ENCODE peak calls at places on chromosomes 13 and 19, in eight cellular contexts. U, E, F, T, H, I, V and S are unnamed samples.

GRCh38 chr13:110474713-110475112 is 86.8 kb downstream of the RAB20 start:
- DNase-seq in U (no peak), E (no peak), F (no peak), T (no peak), H (no peak), I (no peak), V (no peak), S (no peak)

GRCh38 chr19:55697698-55698097 is 22.7 kb downstream of the EPN1 start:
- DNase-seq in U (no peak), E (no peak), F (no peak), T (no peak), H (no peak), I (no peak), V (no peak), S (no peak)

GRCh38 chr13:20525144-20525600 is 485 bp downstream of the CRYL1 start:
- DNase-seq in U (peak), E (no peak), F (no peak), T (peak), H (no peak), I (peak), V (peak), S (no peak)

GRCh38 chr13:75704194-75704941 is 68.2 kb downstream of the LMO7 start:
- DNase-seq in U (peak), E (peak), F (no peak), T (no peak), H (peak), I (no peak), V (peak), S (peak)

GRCh38 chr19:9494096-9494495 is 4.3 kb downstream of the ZNF560 start:
- DNase-seq in U (no peak), E (no peak), F (no peak), T (no peak), H (no peak), I (no peak), V (no peak), S (no peak)

GRCh38 chr13:89465366-89465765 is 1794.2 kb downstream of the SLITRK5 start:
- DNase-seq in U (peak), E (no peak), F (no peak), T (no peak), H (peak), I (no peak), V (peak), S (no peak)

GRCh38 chr19:56837492-56837891 is 3.0 kb downstream of the PEG3 start:
- DNase-seq in U (peak), E (no peak), F (no peak), T (peak), H (peak), I (no peak), V (no peak), S (no peak)

GRCh38 chr19:2552859-2553258 is 76.9 kb downstream of the GADD45B start:
- DNase-seq in U (no peak), E (no peak), F (peak), T (no peak), H (no peak), I (peak), V (no peak), S (no peak)

GRCh38 chr13:99418663-99419140 is 82.6 kb upstream of the TM9SF2 start:
- DNase-seq in U (no peak), E (no peak), F (no peak), T (no peak), H (no peak), I (no peak), V (no peak), S (no peak)

GRCh38 chr19:41398042-41398403 is 405 bp downstream of the BCKDHA start:
- DNase-seq in U (no peak), E (no peak), F (no peak), T (no peak), H (no peak), I (no peak), V (no peak), S (no peak)

GRCh38 chr19:996051-996838 is 4.0 kb upstream of the GRIN3B start:
- DNase-seq in U (peak), E (peak), F (no peak), T (no peak), H (peak), I (peak), V (peak), S (peak)

GRCh38 chr13:33026489-33027152 is 10.4 kb downstream of the KL start:
- DNase-seq in U (no peak), E (no peak), F (no peak), T (no peak), H (no peak), I (no peak), V (no peak), S (no peak)

GRCh38 chr19:4320419-4320818 is 16.0 kb downstream of the FSD1 start:
- DNase-seq in U (no peak), E (no peak), F (no peak), T (no peak), H (no peak), I (no peak), V (no peak), S (no peak)

GRCh38 chr19:12786950-12787349 is 4.3 kb upstream of the JUNB start:
- DNase-seq in U (no peak), E (no peak), F (no peak), T (no peak), H (no peak), I (no peak), V (no peak), S (no peak)

GRCh38 chr13:51093574-51093973 is 17.5 kb downstream of the C13orf42 start:
- DNase-seq in U (no peak), E (no peak), F (no peak), T (no peak), H (no peak), I (no peak), V (no peak), S (no peak)

GRCh38 chr19:40231544-40232424 is 5.3 kb upstream of the CCNP start:
- DNase-seq in U (peak), E (no peak), F (no peak), T (no peak), H (no peak), I (no peak), V (no peak), S (no peak)

GRCh38 chr19:29708553-29709439 is 6.3 kb downstream of the C19orf12 start:
- DNase-seq in U (peak), E (no peak), F (no peak), T (no peak), H (no peak), I (no peak), V (no peak), S (no peak)

GRCh38 chr19:49665301-49666119 is at the start of the genes BCL2L12 and IRF3:
- DNase-seq in U (peak), E (peak), F (peak), T (peak), H (peak), I (peak), V (peak), S (peak)
- TF ChIP-seq CTCF in U (no peak), E (no peak), F (no peak), T (no peak), H (peak), I (no peak), V (no peak), S (no peak)

GRCh38 chr19:53662209-53662608 is 30.4 kb downstream of the DPRX start:
- DNase-seq in U (no peak), E (no peak), F (no peak), T (no peak), H (no peak), I (no peak), V (no peak), S (no peak)

GRCh38 chr19:53657778-53658177 is 26.0 kb downstream of the DPRX start:
- DNase-seq in U (no peak), E (no peak), F (no peak), T (no peak), H (no peak), I (no peak), V (no peak), S (no peak)

GRCh38 chr19:53657330-53657729 is 25.5 kb downstream of the DPRX start:
- DNase-seq in U (no peak), E (no peak), F (no peak), T (no peak), H (no peak), I (no peak), V (no peak), S (no peak)

GRCh38 chr19:53660584-53660983 is 28.8 kb downstream of the DPRX start:
- DNase-seq in U (no peak), E (no peak), F (no peak), T (no peak), H (no peak), I (no peak), V (no peak), S (no peak)

GRCh38 chr19:53659292-53659691 is 27.5 kb downstream of the DPRX start:
- DNase-seq in U (peak), E (peak), F (no peak), T (no peak), H (no peak), I (no peak), V (no peak), S (no peak)
- TF ChIP-seq CTCF in U (peak), E (no peak), F (peak), T (peak), H (no peak), I (no peak), V (no peak), S (peak)

DNA sequence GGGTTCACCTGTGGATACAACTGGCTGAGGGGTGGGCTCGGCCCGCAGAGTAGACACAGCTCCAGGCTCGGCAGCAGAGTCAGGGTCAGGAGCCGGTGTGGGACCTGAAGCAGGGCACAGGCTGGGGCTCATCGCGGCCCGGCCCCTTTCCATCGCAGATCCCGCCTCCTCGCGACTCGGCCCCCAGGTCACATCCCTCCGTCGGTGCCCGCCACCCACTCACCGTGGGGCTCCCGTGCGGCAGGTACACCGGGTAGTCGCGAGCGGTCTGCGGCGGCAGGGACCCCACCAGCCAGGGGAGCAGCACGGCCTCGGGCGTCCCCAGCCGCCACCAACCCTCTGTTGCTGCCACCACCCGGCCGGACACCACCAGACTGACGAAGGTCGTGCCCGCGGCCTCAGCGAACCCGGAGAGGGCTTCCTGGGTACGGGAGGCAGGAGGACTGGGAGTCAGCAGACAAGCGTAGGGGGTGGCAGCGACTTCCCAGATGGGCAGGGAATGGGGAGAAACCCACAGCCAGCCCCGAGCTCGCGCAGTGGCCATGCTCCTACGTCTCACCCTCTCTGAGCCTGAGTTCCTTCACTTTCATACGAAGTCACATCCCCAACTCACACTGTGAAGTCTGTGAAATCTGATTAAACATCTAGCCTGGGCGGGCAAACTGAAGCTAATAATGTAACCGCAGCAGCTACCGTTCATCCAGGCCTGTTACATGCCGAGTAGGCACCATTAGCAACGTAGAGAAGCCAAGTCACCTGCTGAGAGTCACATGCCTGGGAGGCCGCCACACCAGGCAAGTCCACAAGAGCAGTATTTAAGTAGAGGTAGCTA is 3.7 kb downstream of the FUZ start:
- DNase-seq in U (peak), E (peak), F (peak), T (peak), H (peak), I (peak), V (peak), S (no peak)
- TF ChIP-seq CTCF in U (no peak), E (peak), F (peak), T (no peak), H (no peak), I (no peak), V (no peak), S (no peak)

DNA sequence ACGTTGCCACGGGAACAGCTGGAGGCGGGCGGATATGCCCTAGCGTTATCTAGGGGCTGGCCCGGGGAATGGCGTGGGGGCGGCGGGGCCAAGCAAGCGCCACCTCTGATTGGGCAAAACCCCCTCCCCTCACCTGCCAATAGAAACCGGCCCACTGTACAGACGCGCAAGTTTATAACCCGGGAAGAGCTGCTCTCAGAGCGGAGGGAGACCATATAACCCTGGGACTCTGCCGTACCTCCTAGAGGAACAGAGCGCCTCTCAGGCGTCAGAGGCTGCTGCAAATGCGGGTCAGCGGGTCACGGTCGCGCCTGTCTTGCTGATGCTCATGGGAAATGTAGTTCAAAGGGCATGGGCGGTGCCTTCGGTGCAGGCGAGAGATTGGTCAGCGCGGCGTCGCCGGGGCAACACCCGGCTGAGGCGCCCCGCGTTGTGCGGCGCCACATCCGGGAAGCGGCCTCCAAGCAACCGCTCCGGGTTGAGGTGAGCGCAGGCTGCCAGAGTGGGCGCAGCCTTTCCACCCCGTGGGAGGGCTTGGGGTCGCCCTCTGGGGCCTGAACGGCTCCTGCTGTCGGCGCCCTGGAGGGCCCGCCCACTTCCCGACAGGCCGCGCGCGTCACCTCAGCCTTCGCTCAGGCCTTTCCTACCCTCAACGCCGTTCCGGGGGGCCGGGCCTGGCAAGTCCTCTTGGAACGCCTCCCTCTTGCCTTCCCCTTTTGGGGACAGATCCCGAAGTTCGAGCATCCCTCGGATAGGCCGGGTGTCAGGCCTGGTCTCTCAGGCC is at the start of gene ZNF446:
- DNase-seq in U (peak), E (peak), F (peak), T (peak), H (peak), I (peak), V (peak), S (peak)
- TF ChIP-seq CTCF in U (no peak), E (no peak), F (peak), T (no peak), H (no peak), I (no peak), V (no peak), S (no peak)

DNA sequence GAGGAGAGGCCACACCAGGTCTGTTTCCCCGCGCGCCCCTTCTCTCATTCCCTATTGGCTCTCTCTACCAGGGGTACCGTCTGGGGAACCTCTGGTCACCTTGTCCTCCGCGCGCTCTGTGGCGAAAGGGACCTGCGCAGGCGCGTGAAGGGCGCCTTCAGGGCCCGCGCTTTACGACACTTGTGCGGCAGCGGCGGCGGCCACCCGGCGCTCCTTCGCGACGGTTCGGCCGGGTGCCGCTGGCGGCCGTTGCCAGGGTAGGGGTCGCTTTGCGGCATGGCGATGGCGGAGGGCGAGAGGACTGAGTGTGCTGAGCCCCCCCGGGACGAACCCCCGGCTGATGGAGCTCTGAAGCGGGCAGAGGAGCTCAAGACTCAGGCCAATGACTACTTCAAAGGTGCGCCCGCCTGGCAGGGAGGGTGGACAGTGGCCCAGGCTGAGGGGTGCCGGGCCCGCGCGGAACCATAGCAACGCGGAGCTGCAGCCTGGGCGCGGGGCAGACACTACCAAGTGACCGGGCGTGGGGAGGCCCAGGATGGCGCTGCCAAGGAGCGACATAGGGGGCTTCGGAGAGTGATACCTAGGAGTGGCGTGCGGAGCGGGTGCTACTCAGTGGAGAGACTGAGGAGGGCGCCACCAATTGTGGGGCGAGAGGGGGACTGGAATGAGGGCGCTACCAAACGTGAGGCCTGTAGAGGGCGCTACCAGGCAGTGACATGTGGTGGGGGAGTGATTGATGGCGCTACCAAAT is at the start of gene PPP5C:
- DNase-seq in U (peak), E (peak), F (peak), T (peak), H (peak), I (peak), V (peak), S (peak)
- TF ChIP-seq CTCF in U (peak), E (peak), F (peak), T (peak), H (peak), I (peak), V (peak), S (peak)

GRCh38 chr13:46685006-46685730 is 111.8 kb downstream of the ESD start:
- DNase-seq in U (no peak), E (no peak), F (no peak), T (no peak), H (no peak), I (no peak), V (no peak), S (no peak)

GRCh38 chr13:46682015-46682414 is 114.9 kb downstream of the ESD start:
- DNase-seq in U (no peak), E (no peak), F (no peak), T (no peak), H (no peak), I (no peak), V (no peak), S (no peak)

GRCh38 chr13:46683879-46684278 is 113.1 kb downstream of the ESD start:
- DNase-seq in U (no peak), E (no peak), F (no peak), T (no peak), H (peak), I (no peak), V (peak), S (no peak)

GRCh38 chr13:46686171-46686570 is 110.8 kb downstream of the ESD start:
- DNase-seq in U (no peak), E (no peak), F (no peak), T (no peak), H (no peak), I (no peak), V (no peak), S (no peak)

DNA sequence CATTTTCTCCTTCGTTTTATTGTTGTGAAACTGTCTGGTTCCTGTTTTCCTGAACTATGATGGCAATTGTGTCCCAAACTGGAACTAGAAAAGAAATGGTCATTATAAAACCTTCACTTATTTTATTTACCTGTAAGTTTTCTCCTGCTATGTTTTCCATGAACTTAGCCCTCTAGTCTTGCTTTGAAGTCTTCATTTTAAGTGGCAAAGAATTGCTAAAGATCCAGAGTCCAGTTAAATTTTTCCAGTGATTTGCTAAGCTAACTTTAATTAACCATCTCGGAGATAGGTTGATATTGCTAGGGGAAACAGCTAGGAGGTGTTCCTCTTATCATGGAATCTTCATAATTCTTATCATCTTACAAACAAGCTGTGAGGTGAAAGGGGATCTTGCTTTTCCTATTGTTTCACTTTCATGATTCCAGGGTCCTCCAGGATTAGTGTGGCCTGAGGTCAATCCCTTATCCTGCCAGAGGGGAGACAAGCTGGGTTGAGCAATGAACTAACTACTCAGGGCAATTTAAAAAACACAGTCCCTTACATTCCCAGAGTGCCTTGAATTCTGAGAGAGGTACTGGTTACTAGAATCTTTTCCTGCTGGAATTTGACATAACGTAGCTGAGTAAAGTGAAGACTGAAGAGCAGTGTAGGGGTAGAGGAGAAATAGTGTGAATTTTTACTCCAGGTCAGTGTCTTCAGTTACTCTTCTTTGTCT is 112.5 kb downstream of the ESD start:
- DNase-seq in U (peak), E (no peak), F (no peak), T (no peak), H (no peak), I (no peak), V (peak), S (no peak)
- TF ChIP-seq CTCF in U (no peak), E (no peak), F (no peak), T (no peak), H (no peak), I (no peak), V (peak), S (no peak)